ENCODE peak calls at places on chromosomes 4 and X, in ten cellular contexts. I, Y, F, B, N, S, M, R, E and H are unnamed samples. For H3K9me3, the result is how much of the 10 kb centered on the place peaks cover.

GRCh38 chr4:55993994-55994657 is 45.4 kb downstream of the CEP135 start:
- DNase-seq in B (no peak), M (no peak), Y (no peak), F (no peak), I (no peak), S (no peak), E (no peak), N (no peak), R (no peak), H (no peak)

GRCh38 chr4:123858465-123858864 is 461.9 kb downstream of the SPRY1 start:
- DNase-seq in M (no peak), N (no peak), Y (no peak), E (no peak), F (no peak), R (no peak), B (no peak), S (no peak), I (no peak), H (no peak)

GRCh38 chr4:75142850-75143249 is 209.9 kb downstream of the PARM1 start:
- DNase-seq in N (no peak), E (no peak), R (peak), S (no peak), M (no peak), I (no peak), Y (peak), B (no peak), F (no peak), H (no peak)

GRCh38 chrX:105460366-105460765 is 239.9 kb upstream of the TEX13A start:
- DNase-seq in B (no peak), Y (peak), N (no peak), E (no peak), S (no peak), R (peak), I (peak), F (no peak), M (no peak), H (no peak)

GRCh38 chr4:48254381-48255072 is 15.1 kb downstream of the TEC start:
- DNase-seq in S (peak), I (no peak), R (no peak), B (no peak), M (no peak), E (no peak), Y (peak), F (no peak), N (no peak), H (peak)

GRCh38 chrX:989959-990510 is 222.4 kb downstream of the CRLF2 start:
- DNase-seq in S (no peak), R (no peak), I (no peak), Y (peak), M (peak), B (no peak), F (no peak), N (no peak), E (peak), H (peak)

GRCh38 chrX:49061916-49062315 is 3.1 kb downstream of the CCDC120 start:
- DNase-seq in F (no peak), B (no peak), E (no peak), M (no peak), S (no peak), I (no peak), Y (no peak), R (no peak), N (no peak), H (no peak)

GRCh38 chr4:8760561-8760960 is 111.1 kb downstream of the HMX1 start:
- DNase-seq in R (no peak), Y (no peak), F (peak), B (no peak), M (peak), I (no peak), E (no peak), S (no peak), N (no peak), H (no peak)

GRCh38 chr4:100935090-100935489 is 412.2 kb downstream of the PPP3CA start:
- DNase-seq in F (no peak), Y (peak), E (no peak), S (peak), M (no peak), B (no peak), N (no peak), I (no peak), R (peak), H (peak)

GRCh38 chrX:18676470-18676869 is 4.6 kb upstream of the RS1 start:
- DNase-seq in B (no peak), N (no peak), F (no peak), Y (no peak), I (no peak), R (no peak), M (peak), S (no peak), E (no peak), H (peak)

GRCh38 chrX:22135994-22136684 is 104.0 kb downstream of the PHEX start:
- DNase-seq in R (peak), Y (peak), I (peak), F (no peak), B (no peak), N (no peak), M (no peak), E (no peak), S (peak), H (peak)

GRCh38 chr4:142281999-142282398 is 564.1 kb downstream of the INPP4B start:
- DNase-seq in I (no peak), N (no peak), E (no peak), Y (peak), F (no peak), S (peak), B (no peak), M (no peak), R (peak), H (no peak)

GRCh38 chr4:151166662-151167061 is 67.2 kb downstream of the RPS3A start:
- DNase-seq in I (no peak), F (no peak), B (no peak), N (no peak), R (peak), E (no peak), M (no peak), S (no peak), Y (no peak), H (no peak)

GRCh38 chrX:77442728-77443127 is 4.5 kb upstream of the FGF16 start:
- DNase-seq in N (no peak), R (peak), S (peak), E (no peak), I (peak), F (no peak), M (no peak), B (no peak), Y (peak), H (no peak)

GRCh38 chr4:23938796-23939195 is 48.9 kb upstream of the PPARGC1A start:
- DNase-seq in I (no peak), N (no peak), F (no peak), B (no peak), Y (no peak), R (no peak), M (no peak), S (no peak), E (no peak), H (no peak)

GRCh38 chr4:742742-743311 is 37.2 kb downstream of the PCGF3 start:
- DNase-seq in I (no peak), E (peak), Y (peak), B (peak), M (peak), F (peak), R (peak), S (peak), N (no peak), H (peak)

GRCh38 chrX:44451056-44451455 is 91.6 kb downstream of the FUNDC1 start:
- DNase-seq in I (no peak), Y (no peak), F (no peak), N (no peak), R (no peak), B (no peak), S (no peak), E (no peak), M (no peak), H (no peak)

GRCh38 chr4:159360549-159360948 is 257.7 kb downstream of the RAPGEF2 start:
- DNase-seq in N (no peak), S (peak), B (no peak), M (no peak), F (no peak), R (peak), E (no peak), Y (peak), I (peak), H (no peak)

DNA sequence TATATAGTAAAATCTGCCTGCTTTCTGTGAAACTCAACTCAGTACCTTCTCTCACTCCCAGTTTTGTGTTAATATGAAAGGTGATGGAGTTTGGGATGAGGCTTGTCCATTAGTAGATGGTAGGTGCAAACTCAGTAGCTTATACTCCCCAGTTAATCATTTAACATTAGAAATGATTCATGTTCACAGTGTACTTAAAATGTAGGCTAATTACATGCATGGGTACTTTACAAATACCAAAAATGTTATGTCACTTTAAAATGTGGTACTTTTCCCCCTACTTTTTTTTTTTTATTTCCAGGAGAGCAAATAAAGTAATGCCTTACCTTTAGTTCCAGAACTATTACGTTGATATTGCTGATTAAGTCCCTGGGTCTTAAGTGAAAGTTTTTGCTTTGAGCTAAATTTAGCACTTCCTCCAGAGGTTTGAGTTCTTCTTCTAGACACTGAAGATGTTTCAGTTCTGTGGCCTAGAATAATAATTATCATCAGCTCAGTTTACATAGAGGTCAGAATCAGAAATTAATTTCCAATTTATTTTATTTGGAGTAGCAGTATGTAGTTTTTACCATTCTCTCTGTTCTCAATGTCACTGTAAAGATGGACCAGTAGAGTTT is 3.0 kb downstream of the IL2 start:
- DNase-seq in S (no peak), R (no peak), F (no peak), B (no peak), N (no peak), M (no peak), E (no peak), Y (no peak), I (no peak), H (no peak)
- H3K27ac ChIP-seq in S (no peak), R (no peak), F (no peak), B (no peak), N (no peak), M (no peak), E (no peak), Y (no peak), I (no peak), H (no peak)

DNA sequence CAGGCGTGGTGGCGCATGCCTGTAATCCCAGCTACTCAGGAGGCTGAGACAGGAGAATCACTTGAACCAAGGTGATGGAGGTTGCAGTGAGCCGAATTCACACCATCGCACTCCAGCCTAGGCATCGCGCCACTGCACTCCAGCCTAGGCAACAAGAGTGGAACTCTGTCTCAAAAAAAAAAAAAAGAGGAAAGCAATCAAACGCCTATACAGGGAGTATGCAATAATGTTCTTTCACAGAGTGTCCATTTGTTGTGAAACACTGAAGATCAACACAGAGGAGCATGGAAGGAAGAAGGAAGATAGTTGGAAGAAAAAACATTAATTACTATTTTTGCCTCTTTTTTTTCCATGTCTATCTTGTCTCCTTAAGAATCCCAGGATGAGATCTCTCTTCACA is 113.4 kb downstream of the FBXO8 start:
- DNase-seq in R (no peak), S (no peak), N (no peak), M (no peak), B (no peak), Y (no peak), F (no peak), I (no peak), E (no peak), H (no peak)
- H3K9me3 ChIP-seq in R (under half), S (under half), N (under half), M (under half), B (under half), Y (under half), F (under half), I (under half), E (under half), H (under half)

DNA sequence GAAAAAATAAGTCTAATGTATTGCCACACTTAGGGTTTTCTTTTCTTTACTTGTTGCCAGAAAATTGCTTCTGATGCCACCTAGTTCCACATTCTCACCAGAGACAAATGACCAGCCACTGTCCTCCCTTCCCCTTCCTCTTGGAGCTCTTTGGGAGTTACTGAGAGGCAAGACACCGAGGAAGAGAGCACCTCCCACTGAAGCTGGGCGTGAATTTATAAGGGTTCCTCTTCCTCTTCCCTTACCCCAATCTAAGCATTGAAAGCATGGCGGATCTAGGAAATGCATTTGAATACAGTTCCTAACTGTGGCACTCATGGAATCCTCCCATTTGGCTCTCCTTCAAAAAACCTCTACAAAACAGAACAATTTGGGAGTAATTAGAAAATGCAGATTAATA is 30.1 kb downstream of the ANXA3 start:
- DNase-seq in M (no peak), R (no peak), I (no peak), F (no peak), Y (no peak), E (no peak), S (no peak), N (no peak), B (no peak), H (no peak)
- H3K27ac ChIP-seq in M (no peak), R (no peak), I (no peak), F (no peak), Y (no peak), E (no peak), S (no peak), N (no peak), B (no peak), H (no peak)

GRCh38 chrX:155435744-155436112 is 22.7 kb downstream of the F8A3 start:
- DNase-seq in F (no peak), E (no peak), S (no peak), R (no peak), M (no peak), Y (no peak), N (no peak), B (no peak), I (no peak), H (no peak)

GRCh38 chrX:155441097-155441496 is 17.3 kb downstream of the F8A3 start:
- DNase-seq in M (no peak), E (no peak), F (no peak), I (no peak), Y (no peak), N (no peak), R (no peak), S (no peak), B (no peak), H (no peak)

DNA sequence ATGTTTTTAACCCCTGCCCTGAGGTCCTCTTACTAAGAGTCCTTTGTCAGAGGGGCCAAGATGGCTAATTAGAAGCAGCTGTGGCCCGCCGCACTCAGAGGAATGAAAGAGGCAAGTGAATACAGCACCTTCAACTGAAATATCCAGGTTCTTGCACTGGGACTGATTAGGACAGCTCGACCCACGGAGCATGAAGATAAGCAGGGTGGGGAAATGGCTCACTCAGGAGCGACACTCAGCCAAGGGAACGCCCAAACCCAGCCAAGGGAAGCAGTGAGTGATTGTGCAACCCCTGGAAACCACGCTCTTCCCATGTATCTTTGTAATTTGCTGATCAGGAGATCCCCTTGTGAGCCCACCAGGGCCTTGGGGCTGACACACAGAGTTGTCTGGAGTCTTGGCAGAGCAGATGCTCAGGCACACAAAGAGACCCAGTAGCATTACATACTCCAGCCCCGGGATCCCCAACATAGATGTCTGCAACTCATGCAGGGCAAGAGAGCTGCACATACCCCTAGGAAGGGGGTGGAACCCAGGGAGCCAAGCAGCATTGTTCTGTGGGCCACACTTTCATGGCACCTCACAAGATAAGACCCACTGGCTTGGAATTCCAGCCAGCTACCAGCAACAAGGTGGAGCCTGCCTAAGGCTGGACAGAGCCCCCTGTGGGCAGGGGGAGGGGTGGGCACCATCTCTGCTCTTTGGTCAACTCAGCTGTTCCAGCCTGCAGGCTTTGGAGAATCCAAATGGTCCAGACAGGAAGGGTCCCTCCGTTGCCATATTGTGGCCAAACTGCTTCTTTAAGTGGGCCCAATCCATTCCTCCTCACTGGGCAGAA is 23.3 kb downstream of the F8A3 start:
- DNase-seq in S (peak), R (no peak), B (no peak), E (peak), F (no peak), Y (no peak), I (no peak), M (no peak), N (no peak), H (no peak)
- H3K9me3 ChIP-seq in S (under half), R (under half), B (under half), E (under half), F (under half), Y (under half), I (under half), M (under half), N (under half), H (under half)